ENCODE peak calls at places on chromosome 21, in six cellular contexts. One of them, this sample, is unnamed.

GRCh38 chr21:38985423-38986378 is 180.0 kb downstream of the ETS2 start:
- DNase-seq in NCI-H1105: peak; percentile 89
- DNase-seq in caudate nucleus: no peak
- DNase-seq in iPS-NIHi11: no peak
- DNase-seq in AG08396: peak; percentile 91
- DNase-seq in left ventricle myocardium inferior: peak; percentile 72
- DNase-seq in this sample: peak; percentile 56

GRCh38 chr21:31184462-31184861 is 146.2 kb upstream of the KRTAP19-8 start:
- DNase-seq in AG08396: no peak
- DNase-seq in iPS-NIHi11: no peak
- DNase-seq in caudate nucleus: no peak
- DNase-seq in left ventricle myocardium inferior: no peak
- DNase-seq in NCI-H1105: no peak
- DNase-seq in this sample: no peak

GRCh38 chr21:44709426-44710293 is 1.7 kb downstream of the TSPEAR start:
- DNase-seq in NCI-H1105: peak; percentile 90
- DNase-seq in AG08396: no peak
- DNase-seq in left ventricle myocardium inferior: no peak
- DNase-seq in caudate nucleus: peak; percentile 43
- DNase-seq in iPS-NIHi11: no peak
- DNase-seq in this sample: no peak

GRCh38 chr21:45070970-45071369 is 3.4 kb upstream of the ADARB1 start:
- DNase-seq in NCI-H1105: no peak
- DNase-seq in AG08396: no peak
- DNase-seq in iPS-NIHi11: no peak
- DNase-seq in left ventricle myocardium inferior: no peak
- DNase-seq in caudate nucleus: no peak
- DNase-seq in this sample: no peak

GRCh38 chr21:45923146-45923545 is 58.4 kb upstream of the COL6A1 start:
- DNase-seq in caudate nucleus: peak; percentile 55
- DNase-seq in NCI-H1105: no peak
- DNase-seq in AG08396: peak; percentile 91
- DNase-seq in left ventricle myocardium inferior: peak; percentile 74
- DNase-seq in iPS-NIHi11: peak; percentile 89
- DNase-seq in this sample: peak; percentile 84

GRCh38 chr21:43645414-43645891 is 13.8 kb downstream of the HSF2BP start:
- DNase-seq in AG08396: peak; percentile 55
- DNase-seq in iPS-NIHi11: peak; percentile 24
- DNase-seq in NCI-H1105: no peak
- DNase-seq in left ventricle myocardium inferior: no peak
- DNase-seq in caudate nucleus: no peak
- DNase-seq in this sample: peak; percentile 72

GRCh38 chr21:33109574-33110339 is 39.8 kb downstream of the OLIG1 start:
- DNase-seq in caudate nucleus: no peak
- DNase-seq in AG08396: no peak
- DNase-seq in iPS-NIHi11: peak; percentile 62
- DNase-seq in NCI-H1105: peak; percentile 80
- DNase-seq in left ventricle myocardium inferior: no peak
- DNase-seq in this sample: no peak

GRCh38 chr21:44299085-44299457 is 782 bp upstream of the PFKL start:
- DNase-seq in left ventricle myocardium inferior: no peak
- DNase-seq in AG08396: no peak
- DNase-seq in iPS-NIHi11: no peak
- DNase-seq in caudate nucleus: no peak
- DNase-seq in NCI-H1105: no peak
- DNase-seq in this sample: no peak

GRCh38 chr21:17389311-17389710 is 123.5 kb upstream of the CXADR start:
- DNase-seq in AG08396: no peak
- DNase-seq in left ventricle myocardium inferior: no peak
- DNase-seq in caudate nucleus: no peak
- DNase-seq in NCI-H1105: no peak
- DNase-seq in iPS-NIHi11: no peak
- DNase-seq in this sample: no peak

GRCh38 chr21:33022489-33022827 is 3.3 kb upstream of the OLIG2 start:
- DNase-seq in AG08396: peak; percentile 19
- DNase-seq in caudate nucleus: no peak
- DNase-seq in left ventricle myocardium inferior: no peak
- DNase-seq in iPS-NIHi11: no peak
- DNase-seq in NCI-H1105: no peak
- DNase-seq in this sample: no peak

GRCh38 chr21:36211660-36212512 is 55.3 kb downstream of the DOP1B start:
- DNase-seq in caudate nucleus: no peak
- DNase-seq in AG08396: peak; percentile 82
- DNase-seq in iPS-NIHi11: no peak
- DNase-seq in NCI-H1105: no peak
- DNase-seq in left ventricle myocardium inferior: no peak
- DNase-seq in this sample: peak; percentile 45

GRCh38 chr21:28793043-28793442 is 199.6 kb downstream of the LTN1 start:
- DNase-seq in iPS-NIHi11: no peak
- DNase-seq in caudate nucleus: no peak
- DNase-seq in AG08396: peak; percentile 45
- DNase-seq in left ventricle myocardium inferior: no peak
- DNase-seq in NCI-H1105: no peak
- DNase-seq in this sample: peak; percentile 20